ENCODE peak calls at places on chromosomes 16 and 17, in nine cellular contexts. H, N, R, X, M, G, T, D and I are unnamed samples.
A peak's percentile ranks its signal among the peaks of the same experiment; 100 is the strongest.

GRCh38 chr17:59829217-59830006 is 63.3 kb downstream of the TUBD1 start:
- DNase-seq in T (peak; percentile 99), H (peak; percentile 98), X (no peak), R (peak; percentile 56), M (no peak), D (no peak), G (no peak), N (no peak), I (peak; percentile 95)

GRCh38 chr17:79075861-79076406 is 1.3 kb downstream of the ENGASE start:
- DNase-seq in R (peak; percentile 9), T (no peak), M (no peak), N (no peak), H (no peak), X (no peak), D (no peak), G (no peak), I (peak; percentile 36)

GRCh38 chr17:57935833-57936807 is 19.1 kb downstream of the CUEDC1 start:
- DNase-seq in T (peak; percentile 58), D (no peak), M (no peak), R (no peak), X (no peak), H (peak; percentile 46), N (peak; percentile 75), G (no peak), I (peak; percentile 98)

GRCh38 chr17:79803997-79804855 is 7.3 kb upstream of the CBX8 start:
- DNase-seq in M (no peak), R (peak; percentile 80), H (no peak), G (no peak), T (no peak), D (peak; percentile 42), X (no peak), N (no peak), I (no peak)

GRCh38 chr16:1420111-1420539 is 422 bp downstream of the UQCC4 start:
- DNase-seq in H (no peak), T (no peak), R (no peak), G (no peak), M (no peak), D (no peak), X (no peak), N (no peak), I (peak; percentile 8)

GRCh38 chr16:19172098-19172780 is 4.2 kb downstream of the SYT17 start:
- DNase-seq in X (no peak), R (no peak), G (no peak), M (no peak), N (no peak), T (no peak), D (no peak), H (no peak), I (no peak)

GRCh38 chr17:70307430-70307829 is 138.1 kb downstream of the KCNJ2 start:
- DNase-seq in X (no peak), D (no peak), N (no peak), R (no peak), H (peak; percentile 38), G (no peak), T (no peak), M (no peak), I (peak; percentile 60)

GRCh38 chr17:63515426-63515825 is 7.7 kb upstream of the KCNH6 start:
- DNase-seq in R (no peak), H (no peak), G (no peak), X (no peak), D (no peak), M (no peak), N (no peak), T (no peak), I (no peak)

GRCh38 chr16:70661534-70661917 is 15.2 kb downstream of the IL34 start:
- DNase-seq in X (no peak), H (no peak), M (no peak), R (peak; percentile 13), N (no peak), T (no peak), D (no peak), G (no peak), I (no peak)

GRCh38 chr17:38750312-38751121 is 2.0 kb upstream of the PSMB3 start:
- DNase-seq in H (no peak), M (no peak), R (no peak), N (no peak), G (no peak), T (no peak), X (no peak), D (no peak), I (no peak)

GRCh38 chr17:33602981-33603380 is 309.9 kb upstream of the ASIC2 start:
- DNase-seq in G (no peak), T (no peak), H (no peak), M (no peak), R (no peak), D (peak; percentile 22), X (no peak), N (no peak), I (no peak)

GRCh38 chr17:45702666-45703266 is 81.4 kb upstream of the CRHR1 start:
- DNase-seq in X (no peak), R (no peak), G (no peak), D (no peak), H (no peak), N (no peak), T (no peak), M (no peak), I (peak; percentile 55)

GRCh38 chr17:82332669-82333278 is 792 bp downstream of the SECTM1 start:
- DNase-seq in X (no peak), D (peak; percentile 40), T (peak; percentile 48), R (peak; percentile 57), H (peak; percentile 5), G (peak; percentile 70), M (no peak), N (peak; percentile 76), I (peak; percentile 64)

GRCh38 chr16:54911079-54911478 is 19.6 kb upstream of the IRX5 start:
- DNase-seq in N (no peak), R (no peak), X (no peak), T (no peak), G (no peak), D (no peak), M (no peak), H (no peak), I (no peak)

GRCh38 chr16:23486480-23486879 is 23.8 kb downstream of the GGA2 start:
- DNase-seq in D (no peak), T (no peak), R (no peak), X (no peak), H (no peak), G (no peak), N (no peak), M (no peak), I (no peak)

GRCh38 chr17:57106107-57106835 is 21.2 kb downstream of the AKAP1 start:
- DNase-seq in X (no peak), G (no peak), H (no peak), R (no peak), D (no peak), N (no peak), T (peak; percentile 55), M (no peak), I (peak; percentile 82)

GRCh38 chr16:4944333-4945281 is 7.7 kb upstream of the PPL start:
- DNase-seq in T (peak; percentile 97), R (no peak), H (peak; percentile 95), M (peak; percentile 89), N (peak; percentile 92), D (peak; percentile 44), G (peak; percentile 88), X (peak; percentile 93), I (peak; percentile 98)

GRCh38 chr16:59046335-59046734 is 312.2 kb upstream of the GOT2 start:
- DNase-seq in T (peak; percentile 57), H (no peak), N (no peak), D (no peak), G (no peak), X (no peak), M (no peak), R (no peak), I (no peak)

GRCh38 chr17:72259977-72260376 is 139.2 kb downstream of the SOX9 start:
- DNase-seq in G (no peak), X (no peak), M (no peak), D (no peak), N (no peak), H (no peak), T (no peak), R (no peak), I (no peak)

GRCh38 chr17:41775394-41776226 is 10.9 kb downstream of the JUP start:
- DNase-seq in R (no peak), G (no peak), T (no peak), H (no peak), X (no peak), M (no peak), D (no peak), N (no peak), I (peak; percentile 30)

GRCh38 chr17:34998205-34998604 is 17.9 kb downstream of the LIG3 start:
- DNase-seq in D (peak; percentile 87), T (peak; percentile 51), H (peak; percentile 50), X (no peak), M (peak; percentile 42), G (peak; percentile 85), R (peak; percentile 89), N (peak; percentile 71), I (peak; percentile 76)